ENCODE peak calls at places on chromosomes 5 and 9, in seven cellular contexts. Y is NB4, D is BE2C, U is brain microvascular endothelial cell, A is Panc1, R is cardiac fibroblast, H is A673. F is an unnamed sample.

GRCh38 chr5:15206133-15206532 is 293.8 kb upstream of the FBXL7 start:
- DNase-seq in Y (no peak), D (no peak), U (no peak), A (no peak), R (no peak), H (no peak), F (no peak)

GRCh38 chr5:154178661-154179060 is 11.9 kb upstream of the GALNT10 start:
- DNase-seq in Y (no peak), D (no peak), U (no peak), A (no peak), R (no peak), H (no peak), F (no peak)

GRCh38 chr5:65776707-65777141 is 54.7 kb downstream of the NLN start:
- DNase-seq in Y (no peak), D (no peak), U (peak), A (no peak), R (peak), H (no peak), F (peak)

GRCh38 chr5:179190851-179191505 is 130.8 kb downstream of the ZNF354C start:
- DNase-seq in Y (no peak), D (no peak), U (no peak), A (no peak), R (no peak), H (no peak), F (no peak)

GRCh38 chr5:132497488-132497997 is 7.0 kb upstream of the IRF1 start:
- DNase-seq in Y (no peak), D (no peak), U (peak), A (no peak), R (peak), H (no peak), F (peak)

GRCh38 chr9:136255166-136255538 is 9.5 kb upstream of the QSOX2 start:
- DNase-seq in Y (peak), D (no peak), U (peak), A (no peak), R (peak), H (peak), F (no peak)

GRCh38 chr5:135315394-135315793 is 83.6 kb downstream of the MACROH2A1 start:
- DNase-seq in Y (no peak), D (no peak), U (no peak), A (no peak), R (no peak), H (no peak), F (no peak)

GRCh38 chr9:126763130-126763764 is 41.6 kb upstream of the ZBTB43 start:
- DNase-seq in Y (peak), D (peak), U (no peak), A (no peak), R (no peak), H (peak), F (peak)

GRCh38 chr5:75567710-75568109 is 43.5 kb upstream of the ANKDD1B start:
- DNase-seq in Y (peak), D (no peak), U (peak), A (no peak), R (peak), H (peak), F (no peak)

GRCh38 chr5:176529824-176530195 is 7.4 kb downstream of the RNF44 start:
- DNase-seq in Y (no peak), D (no peak), U (no peak), A (no peak), R (no peak), H (no peak), F (no peak)

GRCh38 chr5:35853652-35854051 is 3.0 kb upstream of the IL7R start:
- DNase-seq in Y (no peak), D (no peak), U (no peak), A (no peak), R (no peak), H (no peak), F (no peak)

DNA sequence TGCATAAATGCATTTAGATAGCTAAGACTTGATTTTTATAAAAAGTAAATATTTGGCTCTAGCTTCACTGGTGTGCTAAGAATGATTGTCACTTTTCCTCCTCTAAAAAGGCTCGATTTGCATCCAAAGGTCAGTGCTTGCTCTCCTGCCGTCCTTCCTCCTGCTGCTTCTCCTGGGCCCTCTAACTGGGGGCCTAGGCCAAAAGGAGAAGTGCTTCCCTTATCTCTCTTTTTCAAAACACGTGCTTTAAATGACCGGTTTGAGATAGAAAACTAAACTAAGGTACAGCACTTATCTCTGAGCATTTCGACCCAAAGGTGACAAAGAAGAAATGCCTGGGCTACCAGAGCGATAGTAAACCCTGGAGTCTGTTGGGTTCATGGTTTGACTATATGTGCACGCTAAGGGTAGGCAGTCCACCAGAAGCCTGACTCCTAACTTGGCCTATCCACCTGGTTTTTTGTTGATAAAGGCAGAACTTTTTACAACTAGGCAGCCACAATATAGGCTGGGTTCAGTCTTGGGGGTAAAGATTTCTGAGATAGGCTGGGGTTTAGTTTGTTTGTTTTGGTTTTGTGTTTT is 3.9 kb downstream of the NR2F1-AS1 start:
- DNase-seq in Y (peak), D (no peak), U (no peak), A (no peak), R (no peak), H (no peak), F (no peak)
- H3K4me3 ChIP-seq in Y (no peak), D (no peak), U (no peak), A (no peak), R (no peak), H (no peak), F (no peak)

GRCh38 chr5:69329905-69330489 is 2.6 kb downstream of the CCDC125 start:
- DNase-seq in Y (no peak), D (no peak), U (no peak), A (no peak), R (no peak), H (no peak), F (no peak)

GRCh38 chr5:69335341-69335975 is 2.9 kb upstream of the CCDC125 start:
- DNase-seq in Y (peak), D (no peak), U (no peak), A (no peak), R (no peak), H (no peak), F (no peak)

GRCh38 chr5:69331528-69332445 is 814 bp downstream of the CCDC125 start:
- DNase-seq in Y (peak), D (no peak), U (no peak), A (no peak), R (no peak), H (no peak), F (no peak)

DNA sequence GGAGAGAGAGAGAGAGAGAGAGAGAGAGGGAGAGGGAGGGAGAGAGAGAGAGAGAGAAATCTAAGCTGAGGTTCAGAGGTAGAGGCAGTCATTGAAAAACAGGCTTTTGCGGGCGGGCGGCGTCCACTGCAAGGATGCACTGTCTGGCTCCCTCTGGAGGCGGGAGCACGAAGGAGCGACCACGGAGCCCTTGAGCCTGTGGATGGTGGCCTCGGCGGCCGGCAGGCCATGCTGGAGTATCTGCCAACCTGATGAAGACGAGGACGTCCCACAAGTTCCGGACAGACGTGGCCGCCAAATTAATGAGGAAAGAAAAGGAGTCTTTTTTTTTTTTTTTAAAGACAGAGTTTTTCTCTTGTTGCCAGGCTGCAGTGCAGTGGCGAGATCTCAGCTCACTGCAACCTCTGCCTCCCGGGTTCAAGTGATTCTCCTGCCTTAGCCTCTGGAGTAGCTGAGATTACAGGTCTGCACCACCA is 2.2 kb upstream of the CCDC125 start:
- DNase-seq in Y (peak), D (peak), U (peak), A (peak), R (peak), H (peak), F (peak)
- TF ChIP-seq CTCF in Y (peak), D (peak), U (peak), A (peak), R (peak), H (peak), F (peak)

GRCh38 chr9:131836021-131836420 is 96.1 kb upstream of the RAPGEF1 start:
- DNase-seq in Y (no peak), D (no peak), U (no peak), A (no peak), R (no peak), H (no peak), F (no peak)

GRCh38 chr9:131833083-131833482 is 93.2 kb upstream of the RAPGEF1 start:
- DNase-seq in Y (no peak), D (no peak), U (no peak), A (no peak), R (no peak), H (no peak), F (no peak)

GRCh38 chr9:131833906-131834305 is 94.0 kb upstream of the RAPGEF1 start:
- DNase-seq in Y (peak), D (no peak), U (peak), A (no peak), R (peak), H (no peak), F (no peak)

GRCh38 chr9:131835132-131835910 is 95.4 kb upstream of the RAPGEF1 start:
- DNase-seq in Y (no peak), D (no peak), U (no peak), A (no peak), R (peak), H (no peak), F (no peak)

DNA sequence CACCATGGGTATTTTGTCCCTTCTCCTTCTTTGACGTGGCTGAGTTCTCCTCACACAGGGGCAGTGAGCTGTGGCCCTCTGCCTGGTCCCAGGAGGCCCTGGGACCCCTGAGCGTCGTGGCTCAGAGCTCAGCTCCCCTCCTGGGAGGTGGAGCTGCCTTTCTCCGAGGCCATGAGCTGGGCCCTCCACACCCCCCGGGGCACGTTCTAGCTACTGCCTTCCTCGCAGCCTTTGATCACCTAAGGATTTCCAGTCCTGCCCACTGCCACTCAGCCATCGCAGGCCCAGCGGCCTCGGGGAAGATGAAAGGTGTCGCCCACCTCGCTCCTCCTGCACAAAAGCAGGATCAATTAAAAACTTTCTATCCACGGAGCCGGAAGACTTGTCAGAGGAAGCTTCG is 94.8 kb upstream of the RAPGEF1 start:
- DNase-seq in Y (no peak), D (no peak), U (no peak), A (no peak), R (no peak), H (no peak), F (no peak)
- H3K4me3 ChIP-seq in Y (no peak), D (no peak), U (no peak), A (no peak), R (no peak), H (no peak), F (no peak)

GRCh38 chr9:100505564-100506159 is 32.7 kb downstream of the TMEFF1 start:
- DNase-seq in Y (peak), D (peak), U (peak), A (peak), R (peak), H (peak), F (no peak)
- TF ChIP-seq CTCF in Y (peak), D (peak), U (peak), A (peak), R (peak), H (peak), F (peak)

DNA sequence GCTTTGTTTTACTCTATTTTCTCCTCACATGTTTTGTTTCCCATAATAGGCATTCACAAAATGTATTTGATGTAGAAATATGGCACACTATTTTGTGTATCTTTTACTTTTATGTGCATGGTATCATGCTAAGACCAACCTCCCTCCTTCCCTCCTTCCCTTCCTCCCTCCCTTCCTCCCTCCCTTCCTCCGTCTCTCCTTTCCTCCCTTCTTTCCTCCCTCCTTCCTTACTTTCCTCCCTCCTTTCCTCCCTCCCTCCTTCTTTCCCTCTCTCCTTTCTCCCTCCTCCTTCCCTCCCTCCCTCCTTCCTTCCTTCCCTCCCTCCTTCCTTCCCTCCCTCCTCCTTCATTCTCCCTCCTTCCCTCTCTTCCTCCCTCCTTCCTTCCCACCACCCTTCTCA is 72.2 kb downstream of the NUDT12 start:
- DNase-seq in Y (no peak), D (no peak), U (no peak), A (no peak), R (no peak), H (no peak), F (no peak)
- H3K4me3 ChIP-seq in Y (no peak), D (no peak), U (no peak), A (no peak), R (no peak), H (no peak), F (no peak)

GRCh38 chr5:59660737-59661136 is 232.8 kb downstream of the PDE4D start:
- DNase-seq in Y (peak), D (no peak), U (peak), A (no peak), R (peak), H (no peak), F (no peak)
- TF ChIP-seq CTCF in Y (no peak), D (peak), U (peak), A (no peak), R (peak), H (no peak), F (peak)

GRCh38 chr5:156383510-156383909 is 56.5 kb downstream of the SGCD start:
- DNase-seq in Y (no peak), D (no peak), U (no peak), A (no peak), R (peak), H (no peak), F (peak)
- H3K4me3 ChIP-seq in Y (no peak), D (no peak), U (no peak), A (no peak), R (no peak), H (no peak), F (no peak)

GRCh38 chr5:42514759-42515158 is 91.5 kb downstream of the GHR start:
- DNase-seq in Y (peak), D (no peak), U (no peak), A (no peak), R (no peak), H (no peak), F (no peak)
- TF ChIP-seq CTCF in Y (no peak), D (no peak), U (no peak), A (peak), R (no peak), H (no peak), F (no peak)

GRCh38 chr9:93126825-93127368 is 7.2 kb downstream of the NINJ1 start:
- DNase-seq in Y (no peak), D (peak), U (no peak), A (no peak), R (peak), H (no peak), F (no peak)
- H3K4me3 ChIP-seq in Y (no peak), D (no peak), U (no peak), A (no peak), R (no peak), H (no peak), F (no peak)

GRCh38 chr9:95341262-95342011 is 23.9 kb upstream of the FANCC start:
- DNase-seq in Y (no peak), D (no peak), U (no peak), A (no peak), R (peak), H (no peak), F (peak)
- TF ChIP-seq CTCF in Y (no peak), D (peak), U (peak), A (no peak), R (peak), H (peak), F (peak)